ENCODE peak calls at places on chromosomes 5 and 9, in ten cellular contexts. J is fibroblast of the aortic adventitia, Q is psoas muscle, O is neural crest cell, X is endothelial cell, D is glutamatergic neuron, F is cardiac fibroblast, H is thoracic aorta, W is tibial artery, B is AG10803. Z is an unnamed sample.
A peak's percentile ranks its signal among the peaks of the same experiment; 100 is the strongest.

GRCh38 chr5:2143646-2144386 is 261.1 kb upstream of the IRX4 start:
- DNase-seq in J (no peak), Q (no peak), O (no peak), X (no peak), D (no peak), F (no peak), H (no peak), W (no peak), B (no peak), Z (no peak)

GRCh38 chr9:117729375-117729774 is 25.2 kb downstream of the TLR4 start:
- DNase-seq in J (no peak), Q (no peak), O (no peak), X (no peak), D (no peak), F (no peak), H (no peak), W (no peak), B (no peak), Z (no peak)

GRCh38 chr9:28155671-28156070 is 582.4 kb upstream of the C9orf72 start:
- DNase-seq in J (no peak), Q (no peak), O (no peak), X (no peak), D (no peak), F (no peak), H (no peak), W (no peak), B (no peak), Z (no peak)

GRCh38 chr9:34589656-34590375 is at the start of gene CNTFR:
- DNase-seq in J (no peak), Q (peak; percentile 88), O (no peak), X (peak; percentile 40), D (peak; percentile 67), F (no peak), H (no peak), W (peak; percentile 54), B (no peak), Z (no peak)

GRCh38 chr9:77647659-77648457 is at the start of gene GNA14:
- DNase-seq in J (no peak), Q (peak; percentile 57), O (no peak), X (peak; percentile 38), D (peak; percentile 57), F (peak; percentile 36), H (no peak), W (peak; percentile 33), B (peak; percentile 14), Z (no peak)

GRCh38 chr9:78620764-78621163 is 323.8 kb downstream of the PSAT1 start:
- DNase-seq in J (peak; percentile 54), Q (no peak), O (no peak), X (no peak), D (no peak), F (peak; percentile 89), H (no peak), W (no peak), B (peak; percentile 72), Z (no peak)

GRCh38 chr9:125343518-125344284 is 82.1 kb downstream of the GAPVD1 start:
- DNase-seq in J (peak; percentile 66), Q (no peak), O (no peak), X (no peak), D (no peak), F (peak; percentile 75), H (no peak), W (peak; percentile 37), B (peak; percentile 27), Z (no peak)

GRCh38 chr9:114684036-114684435 is 2.0 kb upstream of the TEX48 start:
- DNase-seq in J (no peak), Q (no peak), O (no peak), X (no peak), D (no peak), F (no peak), H (no peak), W (no peak), B (no peak), Z (no peak)

GRCh38 chr5:177349762-177350161 is 1.7 kb downstream of the LMAN2 start:
- DNase-seq in J (no peak), Q (no peak), O (no peak), X (no peak), D (no peak), F (no peak), H (no peak), W (no peak), B (no peak), Z (no peak)

GRCh38 chr5:177346820-177347219 is 4.6 kb downstream of the LMAN2 start:
- DNase-seq in J (no peak), Q (no peak), O (no peak), X (no peak), D (no peak), F (no peak), H (no peak), W (no peak), B (no peak), Z (no peak)

GRCh38 chr5:177344891-177345290 is 6.6 kb downstream of the LMAN2 start:
- DNase-seq in J (no peak), Q (no peak), O (no peak), X (no peak), D (no peak), F (no peak), H (no peak), W (no peak), B (no peak), Z (no peak)

GRCh38 chr5:177349362-177349647 is 2.2 kb downstream of the LMAN2 start:
- DNase-seq in J (no peak), Q (no peak), O (no peak), X (no peak), D (no peak), F (no peak), H (no peak), W (no peak), B (no peak), Z (no peak)

GRCh38 chr5:177347699-177348098 is 3.8 kb downstream of the LMAN2 start:
- DNase-seq in J (no peak), Q (no peak), O (no peak), X (no peak), D (no peak), F (no peak), H (no peak), W (no peak), B (no peak), Z (no peak)
- TF ChIP-seq CTCF in J (no peak), Q (no peak), O (no peak), X (no peak), D (no peak), F (no peak), H (no peak), W (no peak), B (no peak), Z (no peak)

GRCh38 chr9:107163370-107163769 is 119.7 kb upstream of the RAD23B start:
- DNase-seq in J (no peak), Q (no peak), O (no peak), X (no peak), D (no peak), F (no peak), H (no peak), W (no peak), B (no peak), Z (no peak)

GRCh38 chr9:107158321-107158720 is 124.8 kb upstream of the RAD23B start:
- DNase-seq in J (peak; percentile 41), Q (no peak), O (peak; percentile 20), X (peak; percentile 38), D (peak; percentile 23), F (peak; percentile 56), H (no peak), W (no peak), B (peak; percentile 44), Z (no peak)

DNA sequence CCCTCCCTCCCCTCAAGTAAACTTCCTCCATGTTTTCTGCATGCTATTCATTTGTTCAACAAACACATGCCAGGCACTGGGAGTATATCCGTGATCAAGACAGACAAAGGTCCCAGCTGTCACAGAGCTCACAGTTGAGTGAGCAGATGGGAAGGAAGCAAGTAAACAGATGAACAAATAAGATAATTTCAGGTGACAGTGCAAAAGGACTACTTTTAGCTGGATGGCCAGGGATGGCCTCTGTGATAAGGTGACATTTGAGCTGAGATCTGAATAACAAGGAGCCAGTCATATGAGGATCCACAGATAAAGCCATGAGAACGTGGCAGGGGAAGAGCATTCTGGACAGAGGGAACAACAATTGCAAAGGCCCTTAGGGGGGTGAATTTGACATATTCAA is 121.7 kb upstream of the RAD23B start:
- DNase-seq in J (no peak), Q (no peak), O (no peak), X (peak; percentile 17), D (no peak), F (no peak), H (no peak), W (no peak), B (no peak), Z (no peak)
- TF ChIP-seq CTCF in J (no peak), Q (no peak), O (no peak), X (no peak), D (no peak), F (no peak), H (no peak), W (no peak), B (no peak), Z (no peak)

GRCh38 chr5:132736853-132737833 is at the start of gene KIF3A:
- DNase-seq in J (peak; percentile 96), Q (peak; percentile 98), O (peak; percentile 94), X (peak; percentile 96), D (peak; percentile 98), F (peak; percentile 97), H (peak; percentile 85), W (peak; percentile 94), B (peak; percentile 92), Z (peak; percentile 83)
- TF ChIP-seq CTCF in J (peak; percentile 12), Q (peak; percentile 16), O (peak; percentile 34), X (no peak), D (peak; percentile 37), F (no peak), H (peak; percentile 48), W (peak; percentile 35), B (no peak), Z (no peak)

GRCh38 chr9:5436441-5436840 is 1.3 kb downstream of the PLGRKT start:
- DNase-seq in J (no peak), Q (no peak), O (no peak), X (no peak), D (no peak), F (no peak), H (no peak), W (no peak), B (no peak), Z (no peak)

GRCh38 chr9:5438301-5439162 is 807 bp upstream of the PLGRKT start:
- DNase-seq in J (peak; percentile 53), Q (no peak), O (no peak), X (no peak), D (no peak), F (peak; percentile 59), H (no peak), W (no peak), B (peak; percentile 78), Z (no peak)

GRCh38 chr9:5435912-5436311 is 1.8 kb downstream of the PLGRKT start:
- DNase-seq in J (no peak), Q (no peak), O (no peak), X (no peak), D (no peak), F (no peak), H (no peak), W (no peak), B (no peak), Z (no peak)

GRCh38 chr9:5440426-5440825 is 2.7 kb upstream of the PLGRKT start:
- DNase-seq in J (no peak), Q (no peak), O (no peak), X (no peak), D (no peak), F (no peak), H (no peak), W (no peak), B (no peak), Z (no peak)

DNA sequence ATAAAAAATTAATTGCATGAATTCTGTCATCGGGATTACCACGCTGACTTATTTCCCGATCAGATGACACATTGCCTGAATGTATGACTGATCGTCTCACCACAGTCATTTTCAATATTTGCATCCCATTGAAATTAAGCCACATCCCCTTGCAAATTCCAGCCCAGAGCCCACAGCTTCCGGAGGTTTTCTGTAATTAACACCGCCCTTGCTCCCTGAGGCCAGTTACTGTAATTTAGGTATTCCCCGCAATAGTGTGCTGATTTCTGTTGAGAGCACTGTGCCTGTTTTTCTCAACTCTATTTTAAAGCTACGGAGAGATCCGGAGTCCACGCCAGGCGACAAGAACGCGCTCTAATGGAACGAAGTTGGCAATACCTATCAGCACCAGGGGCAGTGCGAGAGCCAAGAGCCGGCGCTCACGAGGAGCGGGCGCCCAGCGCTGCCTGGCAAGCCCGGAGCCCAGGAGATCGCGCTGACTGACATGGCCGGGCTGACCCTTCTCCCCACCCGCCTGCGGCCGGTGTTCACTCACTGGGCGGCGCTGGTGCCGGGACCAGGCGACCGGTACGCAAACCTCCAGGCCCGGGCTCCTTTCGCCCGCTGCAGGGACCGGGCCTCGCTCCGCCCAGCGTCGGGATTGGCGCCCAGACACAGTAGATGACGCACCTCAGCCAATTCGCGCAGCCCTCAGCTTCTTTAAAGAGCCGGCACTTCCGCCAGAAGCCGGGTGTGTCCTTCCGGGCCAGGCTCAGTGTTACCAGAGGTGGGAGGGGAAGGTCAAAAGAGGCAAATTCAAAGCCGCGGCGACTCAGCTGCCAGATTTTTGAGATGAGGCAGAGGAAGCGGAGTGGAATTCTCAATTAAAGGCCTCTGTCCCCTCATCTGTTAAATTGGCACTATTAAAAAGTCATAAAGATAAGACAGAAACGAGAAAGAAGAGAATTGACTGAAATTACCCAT is at the start of gene PLGRKT:
- DNase-seq in J (peak; percentile 89), Q (peak; percentile 98), O (peak; percentile 75), X (peak; percentile 70), D (peak; percentile 89), F (peak; percentile 93), H (peak; percentile 85), W (peak; percentile 97), B (peak; percentile 92), Z (peak; percentile 69)
- TF ChIP-seq CTCF in J (no peak), Q (peak; percentile 27), O (peak; percentile 46), X (no peak), D (no peak), F (peak; percentile 24), H (peak; percentile 30), W (peak; percentile 22), B (peak; percentile 19), Z (no peak)

Z was measured in omental fat pad.